ENCODE peak calls at places on chromosomes 3 and 15, in four cellular contexts. O is fibroblast of villous mesenchyme, J is fibroblast of the aortic adventitia, T is pancreas. V is an unnamed sample.

GRCh38 chr3:134038071-134038491 is 8.4 kb upstream of the SLCO2A1 start:
- DNase-seq in O (no peak), J (no peak), T (no peak), V (no peak)

GRCh38 chr3:151191095-151191494 is 11.9 kb downstream of the GPR171 start:
- DNase-seq in O (no peak), J (no peak), T (no peak), V (no peak)

GRCh38 chr15:45095661-45096060 is 18.3 kb downstream of the DUOX2 start:
- DNase-seq in O (no peak), J (no peak), T (no peak), V (no peak)

GRCh38 chr3:9685216-9686049 is 18.2 kb upstream of the CPNE9 start:
- DNase-seq in O (no peak), J (no peak), T (no peak), V (no peak)

GRCh38 chr3:23341147-23341838 is 138.2 kb downstream of the UBE2E2 start:
- DNase-seq in O (no peak), J (no peak), T (no peak), V (no peak)

GRCh38 chr3:5245927-5246326 is 58.4 kb downstream of the EDEM1 start:
- DNase-seq in O (no peak), J (no peak), T (no peak), V (no peak)

GRCh38 chr3:45937206-45938042 is 5.8 kb upstream of the CXCR6 start:
- DNase-seq in O (no peak), J (no peak), T (peak), V (no peak)

GRCh38 chr3:186854146-186854545 is 11.6 kb downstream of the ADIPOQ start:
- DNase-seq in O (no peak), J (no peak), T (no peak), V (no peak)

GRCh38 chr15:38263996-38264395 is 11.4 kb downstream of the SPRED1 start:
- DNase-seq in O (peak), J (peak), T (no peak), V (no peak)

GRCh38 chr3:156812521-156813335 is 13.4 kb upstream of the LEKR1 start:
- DNase-seq in O (no peak), J (no peak), T (no peak), V (no peak)

GRCh38 chr3:123081718-123082369 is 15.0 kb downstream of the PDIA5 start:
- DNase-seq in O (peak), J (peak), T (no peak), V (no peak)

GRCh38 chr3:188792788-188793187 is 379.0 kb upstream of the TPRG1 start:
- DNase-seq in O (no peak), J (no peak), T (no peak), V (peak)

GRCh38 chr3:116444819-116445290 is 432 bp downstream of the LSAMP start:
- DNase-seq in O (peak), J (peak), T (peak), V (peak)

GRCh38 chr3:41195970-41196369 is 3.3 kb upstream of the CTNNB1 start:
- DNase-seq in O (no peak), J (no peak), T (no peak), V (no peak)

GRCh38 chr15:92109485-92109884 is 256.0 kb downstream of the SLCO3A1 start:
- DNase-seq in O (no peak), J (no peak), T (no peak), V (no peak)

GRCh38 chr3:193829781-193830180 is 236.8 kb downstream of the OPA1 start:
- DNase-seq in O (peak), J (no peak), T (no peak), V (no peak)

GRCh38 chr3:124881976-124882697 is 5.0 kb downstream of the ITGB5 start:
- DNase-seq in O (no peak), J (no peak), T (no peak), V (no peak)

GRCh38 chr15:63857459-63857856 is 23.7 kb upstream of the HERC1 start:
- DNase-seq in O (no peak), J (no peak), T (no peak), V (no peak)

GRCh38 chr3:50509715-50510114 is 6.3 kb upstream of the CACNA2D2 start:
- DNase-seq in O (no peak), J (no peak), T (no peak), V (no peak)

GRCh38 chr15:25172691-25173090 is 217.9 kb downstream of the SNRPN start:
- DNase-seq in O (no peak), J (no peak), T (no peak), V (no peak)

GRCh38 chr15:50884583-50884982 is 23.9 kb upstream of the AP4E1 start:
- DNase-seq in O (peak), J (peak), T (no peak), V (no peak)

GRCh38 chr3:186991470-186991869 is 61.1 kb downstream of the ST6GAL1 start:
- DNase-seq in O (no peak), J (no peak), T (no peak), V (no peak)

GRCh38 chr3:131636266-131636775 is 133.6 kb upstream of the MRPL3 start:
- DNase-seq in O (no peak), J (no peak), T (no peak), V (no peak)

GRCh38 chr15:81303241-81304225 is 20.4 kb downstream of the STARD5 start:
- DNase-seq in O (no peak), J (no peak), T (no peak), V (no peak)

GRCh38 chr3:181541414-181541813 is 170.3 kb upstream of the SOX2 start:
- DNase-seq in O (no peak), J (no peak), T (no peak), V (no peak)

GRCh38 chr3:161266731-161267150 is 45.6 kb downstream of the NMD3 start:
- DNase-seq in O (peak), J (peak), T (no peak), V (no peak)

GRCh38 chr3:160464321-160464720 is 14.7 kb upstream of the TRIM59 start:
- DNase-seq in O (no peak), J (no peak), T (no peak), V (no peak)

GRCh38 chr3:193490989-193491388 is 63.7 kb downstream of the ATP13A4 start:
- DNase-seq in O (no peak), J (no peak), T (no peak), V (no peak)

GRCh38 chr3:52536112-52536368 is 365 bp upstream of the UQCC5 start:
- DNase-seq in O (no peak), J (no peak), T (no peak), V (no peak)

DNA sequence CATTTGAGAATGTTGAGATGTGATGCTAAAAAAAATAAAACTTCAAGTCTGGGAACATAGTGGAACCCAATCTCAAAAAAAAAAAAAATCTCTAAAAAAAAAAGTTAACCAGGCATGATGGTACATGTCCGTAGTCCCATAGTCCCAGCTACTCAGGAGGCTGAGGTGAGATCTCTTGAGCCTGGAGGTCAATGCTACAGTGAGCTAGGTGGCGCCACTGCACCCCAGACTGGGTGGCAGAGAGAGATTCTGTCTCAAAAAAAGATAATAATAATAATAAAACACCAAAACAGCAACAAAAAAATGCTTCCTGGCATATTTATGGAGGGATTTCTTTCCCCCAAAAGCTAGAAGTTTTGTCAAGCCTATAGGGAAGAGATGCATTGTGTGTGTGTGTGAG is 361.6 kb downstream of the ROBO1 start:
- DNase-seq in O (no peak), J (no peak), T (no peak), V (no peak)
- TF ChIP-seq CTCF in O (no peak), J (no peak), T (no peak), V (no peak)

GRCh38 chr3:197454014-197454413 is 101.8 kb downstream of the BDH1 start:
- DNase-seq in O (no peak), J (peak), T (no peak), V (no peak)
- TF ChIP-seq CTCF in O (peak), J (peak), T (no peak), V (no peak)

DNA sequence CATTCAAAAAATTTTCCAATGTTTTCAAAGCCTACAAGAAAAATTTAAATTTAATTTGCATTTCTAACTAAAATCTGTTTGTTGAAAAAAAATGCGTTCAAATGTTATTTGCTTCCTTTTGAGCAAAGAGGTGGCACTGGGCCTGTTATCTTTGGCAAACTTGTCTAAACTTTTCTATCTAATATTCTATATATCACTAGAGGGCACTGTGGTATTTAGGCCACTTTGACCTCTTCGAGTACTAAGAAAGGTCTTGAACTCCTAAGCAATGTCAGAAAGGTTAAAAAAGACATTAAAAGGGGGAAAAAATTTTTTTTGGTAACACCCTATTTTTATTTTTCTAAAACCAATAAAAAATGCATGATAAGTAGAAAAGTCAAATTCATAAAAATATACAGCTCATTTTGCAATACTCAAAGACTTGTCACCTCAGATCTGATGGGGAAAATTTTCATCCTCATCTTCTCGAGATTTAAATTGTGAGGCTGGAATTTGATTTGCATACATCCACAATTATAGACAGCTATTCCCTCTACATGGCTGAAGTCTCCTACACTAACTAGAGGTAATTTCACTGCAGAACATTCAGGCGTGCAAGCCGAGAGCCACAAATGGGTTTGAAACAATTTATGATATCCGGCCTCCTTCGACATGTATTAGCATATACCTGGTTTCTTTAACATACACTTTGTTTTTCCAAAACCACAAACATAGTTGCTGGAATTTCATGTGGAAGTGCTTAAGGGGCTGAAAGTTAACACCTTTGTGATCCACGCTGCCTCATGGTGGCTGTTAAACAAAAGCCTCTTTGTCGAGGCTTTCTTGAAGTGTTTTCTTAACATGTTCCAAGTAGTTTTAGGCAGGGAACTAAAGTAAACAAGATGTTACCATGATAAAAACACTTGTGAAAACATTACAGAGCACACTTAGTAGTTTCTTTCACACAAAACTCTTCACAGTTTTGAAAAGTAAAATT is 576.4 kb downstream of the FOXP1 start:
- DNase-seq in O (peak), J (peak), T (no peak), V (no peak)
- TF ChIP-seq CTCF in O (peak), J (peak), T (no peak), V (peak)

GRCh38 chr15:69170597-69170996 is 10.2 kb downstream of the GLCE start:
- DNase-seq in O (no peak), J (no peak), T (no peak), V (no peak)

GRCh38 chr15:69172854-69173253 is 12.4 kb downstream of the GLCE start:
- DNase-seq in O (no peak), J (no peak), T (no peak), V (no peak)

GRCh38 chr15:69181419-69181818 is 21.0 kb downstream of the GLCE start:
- DNase-seq in O (no peak), J (peak), T (no peak), V (no peak)

DNA sequence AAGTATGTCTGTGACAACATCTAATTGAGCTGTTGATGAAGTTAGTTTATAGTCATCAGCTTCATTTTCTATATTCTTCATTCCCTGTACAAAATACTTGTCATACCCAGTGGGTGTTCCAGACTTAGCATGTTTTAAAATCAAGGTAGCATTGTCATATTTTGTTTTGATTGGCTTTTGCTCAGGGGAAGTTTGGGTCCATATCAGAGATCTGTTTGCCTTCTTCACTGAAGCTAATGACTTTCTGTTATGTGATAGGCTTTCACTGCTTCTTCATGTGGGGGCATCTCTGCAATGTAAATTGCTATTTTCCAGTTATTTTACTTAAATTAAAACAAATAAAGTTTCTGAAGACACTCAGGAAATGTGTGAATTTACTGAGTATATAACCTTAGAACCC is 15.1 kb downstream of the GLCE start:
- DNase-seq in O (no peak), J (no peak), T (no peak), V (no peak)
- TF ChIP-seq CTCF in O (no peak), J (no peak), T (no peak), V (no peak)

DNA sequence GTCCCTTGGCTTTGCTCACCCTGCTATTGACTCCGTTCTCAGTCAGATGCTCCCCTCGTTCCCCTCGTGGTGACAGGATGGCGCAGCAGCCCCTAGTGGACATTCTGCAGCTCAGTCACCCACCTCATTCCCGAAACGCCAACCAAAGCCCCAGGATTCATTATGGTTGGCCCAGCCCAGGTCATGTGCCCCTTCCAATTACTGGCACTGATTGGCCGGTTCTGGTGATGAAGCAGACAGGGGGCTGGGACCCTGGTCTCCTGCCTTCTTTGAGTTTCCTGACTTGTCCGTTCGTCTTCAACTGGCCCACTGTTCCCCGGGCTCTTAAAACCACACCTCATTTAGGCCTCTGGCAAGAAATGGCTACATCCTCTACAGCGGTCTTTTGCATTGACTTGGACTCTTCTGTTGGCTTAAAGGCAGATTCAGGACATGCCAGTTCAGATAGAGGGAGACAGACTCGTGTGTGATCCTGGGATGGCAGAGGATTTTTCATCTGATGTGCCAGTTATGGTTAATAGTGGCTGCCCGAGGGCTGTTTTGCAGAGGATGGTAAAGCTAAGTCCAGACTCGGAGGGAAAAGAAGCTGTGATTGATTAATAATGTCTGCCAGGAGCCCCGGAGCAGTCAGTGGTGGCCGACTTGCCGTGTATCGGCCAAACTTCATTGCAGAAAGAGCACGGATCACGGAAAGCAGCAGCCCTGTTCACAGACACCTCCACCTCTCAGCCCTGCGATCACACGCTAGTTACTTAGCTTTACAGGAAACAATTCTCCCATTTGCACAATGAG is 37.8 kb downstream of the LSM3 start:
- DNase-seq in O (peak), J (no peak), T (no peak), V (peak)
- TF ChIP-seq CTCF in O (peak), J (peak), T (no peak), V (peak)

GRCh38 chr15:77649019-77649418 is 16.3 kb upstream of the LINGO1 start:
- DNase-seq in O (no peak), J (no peak), T (no peak), V (no peak)

GRCh38 chr15:77653832-77654480 is 21.2 kb upstream of the LINGO1 start:
- DNase-seq in O (no peak), J (no peak), T (no peak), V (no peak)

GRCh38 chr15:77649610-77650009 is 16.9 kb upstream of the LINGO1 start:
- DNase-seq in O (no peak), J (no peak), T (no peak), V (no peak)

GRCh38 chr15:77647961-77648360 is 15.2 kb upstream of the LINGO1 start:
- DNase-seq in O (no peak), J (no peak), T (no peak), V (no peak)

DNA sequence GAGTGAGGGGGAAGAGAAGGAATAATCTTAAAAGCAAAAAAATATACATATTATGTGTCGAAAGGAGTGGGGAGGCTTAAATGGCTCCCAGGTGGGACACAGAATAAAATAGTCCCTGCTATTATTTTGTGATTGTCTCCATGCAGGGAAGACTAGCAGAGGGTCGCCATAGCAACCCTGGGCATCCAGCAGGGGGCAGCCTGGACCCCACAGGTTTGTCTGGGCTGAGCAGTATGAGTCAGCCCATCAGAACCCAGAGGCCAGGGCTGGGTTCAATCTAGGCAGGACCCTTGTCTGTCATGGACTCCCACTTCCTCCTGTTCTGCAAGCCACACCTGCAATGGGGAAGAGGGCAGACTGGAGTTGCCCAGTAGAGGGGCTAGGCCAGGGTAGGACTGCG is 17.6 kb upstream of the LINGO1 start:
- DNase-seq in O (peak), J (no peak), T (no peak), V (peak)
- TF ChIP-seq CTCF in O (peak), J (peak), T (no peak), V (peak)